ENCODE peak calls at places on chromosomes 11 and 22, in five cellular contexts. T is GM23338, N is AG10803, E is K562, U is dorsolateral prefrontal cortex. K is an unnamed sample.

GRCh38 chr11:128470081-128470480 is 117.3 kb downstream of the ETS1 start:
- DNase-seq in T (no peak), E (no peak), N (no peak), U (no peak), K (no peak)

GRCh38 chr11:125390949-125391348 is 105.1 kb downstream of the FEZ1 start:
- DNase-seq in T (peak), U (no peak), N (peak), E (no peak), K (no peak)

GRCh38 chr11:12182650-12183511 is 72.5 kb downstream of the MICAL2 start:
- DNase-seq in N (peak), U (no peak), E (peak), T (no peak), K (peak)

GRCh38 chr22:16717699-16718558 is 107.3 kb downstream of the XKR3 start:
- DNase-seq in U (no peak), T (peak), E (no peak), N (no peak), K (no peak)

GRCh38 chr22:30116362-30117117 is 36.3 kb downstream of the HORMAD2 start:
- DNase-seq in E (no peak), N (peak), U (no peak), T (no peak), K (peak)

GRCh38 chr11:8740156-8740555 is 57.6 kb downstream of the RPL27A start:
- DNase-seq in U (no peak), T (no peak), N (no peak), E (no peak), K (no peak)

GRCh38 chr22:36010090-36010489 is 18.5 kb downstream of the RBFOX2 start:
- DNase-seq in E (peak), N (no peak), U (no peak), T (peak), K (no peak)

GRCh38 chr11:120807414-120808150 is 216.3 kb upstream of the TBCEL start:
- DNase-seq in U (no peak), E (no peak), N (peak), T (peak), K (peak)

GRCh38 chr11:47353978-47354774 is 1.7 kb upstream of the MYBPC3 start:
- DNase-seq in T (no peak), E (no peak), N (no peak), U (no peak), K (no peak)

GRCh38 chr11:17722000-17722643 is 2.8 kb downstream of the MYOD1 start:
- DNase-seq in U (no peak), E (peak), N (no peak), T (peak), K (peak)

GRCh38 chr11:126219547-126219946 is 8.0 kb downstream of the FAM118B start:
- DNase-seq in E (no peak), T (no peak), U (no peak), N (no peak), K (no peak)

GRCh38 chr11:19220903-19221682 is 19.3 kb upstream of the CSRP3 start:
- DNase-seq in T (no peak), E (no peak), U (no peak), N (peak), K (no peak)

GRCh38 chr11:80726236-80726635 is 1285.4 kb upstream of the TENM4 start:
- DNase-seq in T (no peak), U (no peak), N (no peak), E (no peak), K (no peak)

GRCh38 chr11:124897681-124898680 is at the start of gene ROBO4:
- DNase-seq in U (no peak), T (no peak), E (no peak), N (peak), K (peak)

GRCh38 chr11:44036811-44037657 is 10.7 kb upstream of the ACCSL start:
- DNase-seq in U (peak), N (peak), E (peak), T (peak), K (peak)

GRCh38 chr11:130897262-130898182 is 18.8 kb downstream of the SNX19 start:
- DNase-seq in N (peak), T (no peak), U (no peak), E (no peak), K (peak)

GRCh38 chr22:21015051-21016006 is at the start of gene P2RX6:
- DNase-seq in T (no peak), U (no peak), N (peak), E (peak), K (peak)

GRCh38 chr22:26194877-26195276 is 25.6 kb downstream of the SEZ6L start:
- DNase-seq in N (no peak), T (no peak), U (no peak), E (no peak), K (no peak)

GRCh38 chr22:43239102-43239875 is 52.4 kb upstream of the TTLL12 start:
- DNase-seq in U (no peak), N (no peak), T (no peak), E (no peak), K (no peak)

GRCh38 chr11:104997288-104997687 is 25.7 kb downstream of the CASP5 start:
- DNase-seq in T (no peak), N (peak), U (no peak), E (no peak), K (no peak)

GRCh38 chr11:46675288-46675851 is 25.0 kb downstream of the ARHGAP1 start:
- DNase-seq in E (no peak), U (no peak), T (no peak), N (peak), K (peak)

GRCh38 chr11:126879516-126879915 is 121.1 kb downstream of the KIRREL3 start:
- DNase-seq in U (no peak), E (no peak), T (no peak), N (no peak), K (no peak)

GRCh38 chr11:126268361-126268707 is 361 bp downstream of the SRPRA start:
- DNase-seq in N (no peak), E (peak), T (peak), U (no peak), K (no peak)

GRCh38 chr11:7538023-7538422 is 24.2 kb downstream of the PPFIBP2 start:
- DNase-seq in N (peak), T (no peak), E (no peak), U (no peak), K (no peak)

GRCh38 chr11:117913736-117914397 is 15.3 kb downstream of the TMPRSS13 start:
- DNase-seq in U (peak), T (no peak), N (no peak), E (no peak), K (no peak)

GRCh38 chr11:119167933-119168332 is 592 bp upstream of the NLRX1 start:
- DNase-seq in U (no peak), T (no peak), E (no peak), N (no peak), K (no peak)

GRCh38 chr11:75275581-75275980 is 35.0 kb downstream of the TPBGL start:
- DNase-seq in N (no peak), E (no peak), U (no peak), T (peak), K (no peak)

GRCh38 chr11:66181632-66182345 is 86.7 kb upstream of the RAB1B start:
- DNase-seq in E (no peak), N (peak), T (no peak), U (no peak), K (no peak)

DNA sequence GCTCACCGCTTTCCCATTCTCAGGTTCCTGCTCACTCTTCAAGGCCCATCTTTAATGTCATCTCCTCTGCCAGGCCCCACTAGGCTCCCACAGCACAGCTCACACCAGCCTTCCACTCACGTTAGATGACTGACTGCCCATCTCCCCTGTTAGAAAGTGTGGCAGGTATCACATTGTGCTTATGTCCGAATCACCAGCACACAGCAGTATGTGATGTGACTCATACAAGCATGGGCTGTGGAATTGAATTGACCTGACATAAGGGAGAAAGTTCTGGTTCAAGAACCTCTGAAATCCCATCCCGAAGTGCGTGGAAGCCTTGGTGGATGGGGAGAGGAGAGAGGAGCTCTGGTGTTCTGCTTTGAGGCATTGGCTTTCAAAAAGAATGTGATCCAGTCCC is 6.5 kb downstream of the VSTM5 start:
- DNase-seq in T (no peak), E (no peak), U (no peak), N (no peak), K (no peak)
- TF ChIP-seq CTCF in T (no peak), E (no peak), U (no peak), N (no peak), K (no peak)

DNA sequence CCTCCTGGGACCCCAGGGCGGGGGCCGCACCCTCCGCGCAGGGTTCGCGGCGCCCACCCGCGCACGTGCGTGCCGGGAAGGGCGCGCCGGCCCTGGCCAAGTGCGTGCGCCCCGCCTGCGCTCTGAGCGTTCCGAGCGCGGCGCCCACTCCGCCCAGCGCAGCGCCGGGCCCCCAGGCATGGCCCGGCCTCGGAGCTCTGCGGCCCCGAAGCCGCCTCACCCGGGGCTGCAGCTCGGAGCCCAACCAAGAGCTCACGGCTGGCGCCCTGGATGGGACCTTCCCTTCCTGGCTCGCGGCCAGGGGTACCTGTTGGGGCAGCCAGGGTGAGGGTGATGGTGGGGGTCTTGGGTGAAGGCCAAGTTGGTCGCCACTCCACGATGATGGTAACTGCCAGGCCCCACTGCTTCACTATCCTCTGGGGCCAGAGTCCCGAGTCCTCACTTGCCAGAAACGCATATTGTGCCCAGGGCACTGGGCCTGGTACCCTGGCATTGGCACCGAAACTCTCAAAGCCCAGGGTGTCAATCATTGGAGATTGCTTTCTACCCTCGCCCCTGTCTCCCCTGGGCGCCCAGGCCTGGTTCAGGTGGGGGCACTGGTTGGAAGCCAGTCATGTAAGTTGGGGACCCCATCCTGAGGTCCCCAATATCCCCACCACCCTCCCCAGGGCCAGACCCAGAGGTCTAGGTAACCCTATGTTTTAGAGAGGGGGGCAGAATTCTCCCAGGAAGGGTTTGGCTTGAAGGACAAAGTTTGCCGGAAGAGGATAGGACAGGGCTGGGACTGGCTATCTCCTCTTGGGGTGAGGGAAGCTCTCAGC is 889 bp downstream of the ANO1 start:
- DNase-seq in N (no peak), E (no peak), T (peak), U (no peak), K (no peak)
- H3K4me3 ChIP-seq in N (no peak), E (no peak), T (peak), U (peak), K (no peak)

DNA sequence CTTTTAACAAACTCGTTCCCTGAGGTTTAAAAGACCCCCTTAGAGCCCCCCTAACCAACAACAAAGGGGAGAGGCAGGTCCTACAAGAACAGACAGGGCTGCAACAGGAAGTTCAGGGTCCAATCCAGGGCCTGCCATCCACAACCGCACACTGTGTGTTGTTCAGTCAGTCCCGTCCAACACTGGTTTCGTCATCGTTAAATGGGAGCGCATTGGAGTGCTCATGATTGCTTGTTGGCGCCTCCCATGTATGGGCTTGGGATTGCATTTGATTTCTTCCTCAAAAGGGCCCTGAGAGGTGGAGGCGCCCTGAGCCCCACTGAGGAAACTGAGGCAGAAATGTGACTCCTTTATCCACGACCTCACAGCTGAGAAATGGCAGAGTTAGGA is 174.1 kb downstream of the MN1 start:
- DNase-seq in U (no peak), T (peak), E (peak), N (no peak), K (no peak)
- TF ChIP-seq CTCF in U (no peak), T (peak), E (peak), N (no peak), K (no peak)

GRCh38 chr11:69636512-69636866 is 4.5 kb upstream of the CCND1 start:
- DNase-seq in E (no peak), T (peak), N (peak), U (peak), K (peak)
- H3K4me3 ChIP-seq in E (no peak), T (peak), N (peak), U (peak), K (peak)

GRCh38 chr11:34264266-34265110 is 93.3 kb downstream of the ABTB2 start:
- DNase-seq in E (no peak), N (no peak), T (no peak), U (no peak), K (no peak)
- TF ChIP-seq CTCF in E (no peak), N (no peak), T (no peak), U (no peak), K (no peak)